ENCODE peak calls at places on chromosomes 7 and 10, in nine cellular contexts. T is fibroblast of lung, O is GM23338, N is upper lobe of right lung, X is tibial artery, C is endodermal cell, G is caudate nucleus, L is heart right ventricle, V is GM23248. U is an unnamed sample.

GRCh38 chr10:30784896-30785605 is 155.5 kb upstream of the LYZL2 start:
- DNase-seq in C (peak), X (peak), L (peak), N (peak), V (peak), G (peak), T (peak), O (peak), U (peak)

GRCh38 chr7:421056-421991 is 98.3 kb downstream of the PDGFA start:
- DNase-seq in G (no peak), N (peak), L (no peak), X (no peak), V (no peak), C (peak), T (no peak), O (peak), U (no peak)

GRCh38 chr10:58818889-58819288 is 306.2 kb downstream of the BICC1 start:
- DNase-seq in C (no peak), O (no peak), L (no peak), N (no peak), G (no peak), V (peak), T (peak), X (no peak), U (no peak)

GRCh38 chr7:151592330-151592729 is 72.6 kb upstream of the RHEB start:
- DNase-seq in C (no peak), L (no peak), X (no peak), T (no peak), N (no peak), O (no peak), V (no peak), G (no peak), U (no peak)

GRCh38 chr10:133309720-133310398 is 1.1 kb downstream of the ZNF511 start:
- DNase-seq in L (no peak), X (no peak), O (no peak), T (no peak), G (no peak), N (peak), V (no peak), C (no peak), U (no peak)

GRCh38 chr10:72250666-72251065 is 23.1 kb upstream of the DDIT4 start:
- DNase-seq in X (peak), G (no peak), O (no peak), L (peak), N (no peak), T (peak), V (peak), C (no peak), U (no peak)

GRCh38 chr7:11648980-11649379 is 183.0 kb downstream of the THSD7A start:
- DNase-seq in V (no peak), N (no peak), O (no peak), T (peak), X (no peak), C (no peak), L (no peak), G (no peak), U (no peak)

GRCh38 chr10:51074238-51075028 is at the start of gene PRKG1:
- DNase-seq in N (peak), T (peak), V (peak), L (peak), G (no peak), C (peak), O (peak), X (peak), U (no peak)

GRCh38 chr10:113073549-113074189 is 123.6 kb downstream of the TCF7L2 start:
- DNase-seq in C (peak), X (peak), L (peak), N (no peak), G (no peak), V (peak), T (peak), O (peak), U (no peak)

GRCh38 chr7:5598769-5599371 is 175.2 kb upstream of the TNRC18 start:
- DNase-seq in T (peak), X (no peak), L (no peak), O (peak), N (no peak), C (peak), G (no peak), V (peak), U (no peak)

GRCh38 chr7:107998660-107999480 is 4.1 kb downstream of the LAMB1 start:
- DNase-seq in V (peak), N (no peak), L (no peak), G (no peak), X (no peak), O (no peak), T (peak), C (no peak), U (no peak)
- H3K27ac ChIP-seq in V (peak), N (peak), L (peak), G (no peak), X (peak), O (no peak), T (peak), C (no peak), U (no peak)

DNA sequence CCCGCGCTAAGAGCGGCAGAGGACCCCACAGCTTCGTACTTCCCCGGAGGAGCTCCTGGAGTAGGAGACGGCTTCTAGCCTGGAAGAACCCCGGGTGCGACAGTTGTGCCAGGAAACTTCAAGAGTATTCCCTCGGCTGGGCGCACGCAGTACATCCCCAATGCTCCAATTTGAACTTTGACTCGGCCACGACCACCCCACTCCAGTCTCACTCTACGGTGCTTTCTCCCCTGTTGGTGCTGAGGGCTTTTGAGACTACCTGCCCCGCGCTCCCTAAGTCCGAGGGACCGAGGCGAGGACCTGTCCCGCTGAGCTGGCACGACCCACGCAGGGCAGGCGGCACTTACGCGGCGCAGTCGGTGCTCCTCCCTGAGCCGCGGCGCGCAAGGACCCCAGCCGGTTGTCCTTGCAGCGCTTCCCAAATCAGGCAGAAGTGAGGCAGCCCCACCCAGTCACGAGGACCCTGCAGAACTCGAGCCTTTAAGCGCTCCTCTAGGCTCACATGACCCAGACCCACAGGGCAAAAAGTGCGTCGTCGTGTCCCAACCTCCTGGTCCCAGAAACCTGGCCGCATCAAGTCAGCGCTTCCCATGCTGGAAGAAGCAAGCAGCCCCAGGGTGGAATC is at the start of gene CPVL:
- DNase-seq in O (peak), G (peak), N (peak), T (peak), V (peak), L (peak), X (peak), C (peak), U (peak)
- H3K27ac ChIP-seq in O (no peak), G (no peak), N (peak), T (no peak), V (no peak), L (peak), X (no peak), C (no peak), U (peak)

GRCh38 chr10:130696870-130697269 is 560.7 kb downstream of the GLRX3 start:
- DNase-seq in O (no peak), X (no peak), T (no peak), N (no peak), G (no peak), L (no peak), C (no peak), V (no peak), U (no peak)
- H3K27ac ChIP-seq in O (no peak), X (no peak), T (no peak), N (no peak), G (no peak), L (no peak), C (no peak), V (no peak), U (no peak)

GRCh38 chr10:63474488-63474887 is 8.7 kb upstream of the JMJD1C start:
- DNase-seq in O (no peak), G (no peak), C (no peak), L (no peak), N (no peak), V (no peak), T (no peak), X (no peak), U (no peak)
- H3K27ac ChIP-seq in O (no peak), G (no peak), C (no peak), L (no peak), N (no peak), V (no peak), T (no peak), X (no peak), U (no peak)

GRCh38 chr7:134854816-134855215 is 75.4 kb downstream of the CALD1 start:
- DNase-seq in O (no peak), N (no peak), C (no peak), T (peak), L (no peak), V (peak), X (no peak), G (no peak), U (no peak)
- H3K27ac ChIP-seq in O (no peak), N (no peak), C (no peak), T (peak), L (no peak), V (peak), X (peak), G (no peak), U (no peak)

DNA sequence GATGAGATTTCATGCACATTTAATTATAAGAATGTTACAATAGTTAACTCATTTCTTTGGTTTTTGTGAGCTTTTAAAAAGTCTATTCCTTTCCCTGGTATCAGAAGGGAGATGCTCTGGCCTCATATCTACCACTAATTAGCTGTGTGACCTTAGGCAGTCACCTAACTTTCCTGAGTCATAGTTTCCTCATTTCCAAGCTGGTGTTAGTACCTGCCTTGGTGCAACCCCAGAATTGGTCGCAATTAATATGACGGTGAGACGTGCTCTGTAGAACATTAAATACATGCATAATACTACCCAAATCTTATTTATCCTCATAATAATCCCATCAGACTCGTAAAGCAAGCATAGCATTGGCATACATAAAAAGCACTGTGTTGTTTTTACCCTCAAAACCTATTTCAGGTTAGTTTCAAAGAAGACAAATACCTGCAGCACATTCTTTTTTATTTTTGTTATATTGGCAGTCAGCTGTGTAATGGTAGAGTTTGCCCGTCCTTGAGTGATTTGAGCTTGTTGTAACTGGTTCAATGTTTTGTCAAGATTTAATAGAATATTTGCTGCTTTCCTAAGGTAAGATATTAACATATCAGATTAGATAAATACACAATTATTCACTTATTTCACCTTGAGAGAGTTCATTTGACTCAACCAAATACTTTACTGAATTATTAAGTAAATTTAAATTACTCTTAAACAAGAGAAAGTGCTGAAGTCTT is 31.0 kb upstream of the LAMB1 start:
- DNase-seq in C (no peak), O (no peak), G (no peak), N (no peak), X (no peak), T (no peak), L (no peak), V (no peak), U (no peak)
- H3K27ac ChIP-seq in C (no peak), O (no peak), G (no peak), N (no peak), X (no peak), T (no peak), L (no peak), V (no peak), U (no peak)